ENCODE peak calls at places on chromosomes 13 and 19, in seven cellular contexts. P is SK-N-SH, T is Panc1, V is HCT116, S is A549, O is GM12878, W is HepG2. D is an unnamed sample.

GRCh38 chr13:64127192-64127591 is 2711.5 kb upstream of the PCDH20 start:
- DNase-seq in V (no peak), P (no peak), O (no peak), T (no peak), S (no peak), W (no peak), D (no peak)

GRCh38 chr13:79780240-79780639 is 299.3 kb downstream of the NDFIP2 start:
- DNase-seq in O (peak), V (no peak), T (no peak), W (no peak), P (no peak), S (no peak), D (no peak)

GRCh38 chr13:105774739-105775460 is 760.6 kb downstream of the EFNB2 start:
- DNase-seq in P (no peak), T (no peak), S (peak), W (peak), V (peak), O (no peak), D (no peak)

GRCh38 chr13:29679357-29680050 is 84.0 kb upstream of the SLC7A1 start:
- DNase-seq in T (no peak), W (no peak), V (no peak), O (no peak), S (no peak), P (peak), D (no peak)

GRCh38 chr13:30038884-30039283 is 188.5 kb upstream of the UBL3 start:
- DNase-seq in P (no peak), V (no peak), S (no peak), T (no peak), W (no peak), O (no peak), D (no peak)

GRCh38 chr13:101218484-101218883 is 197.8 kb downstream of the NALCN start:
- DNase-seq in S (no peak), W (no peak), P (no peak), T (no peak), V (no peak), O (no peak), D (no peak)

GRCh38 chr13:22128413-22129198 is 457.7 kb downstream of the FGF9 start:
- DNase-seq in P (no peak), S (no peak), O (no peak), V (no peak), W (no peak), T (no peak), D (no peak)

GRCh38 chr13:110403315-110403714 is 96.2 kb downstream of the COL4A2 start:
- DNase-seq in W (no peak), T (no peak), P (no peak), S (no peak), O (no peak), V (no peak), D (no peak)

GRCh38 chr19:48713041-48713863 is 6.3 kb downstream of the MAMSTR start:
- DNase-seq in V (no peak), S (peak), W (no peak), O (no peak), P (peak), T (no peak), D (no peak)

GRCh38 chr13:56706485-56706884 is 434.2 kb upstream of the PRR20A start:
- DNase-seq in V (no peak), O (no peak), T (no peak), S (no peak), P (no peak), W (no peak), D (no peak)

GRCh38 chr13:45974500-45974899 is 78.0 kb downstream of the ZC3H13 start:
- DNase-seq in O (no peak), S (no peak), T (no peak), V (no peak), W (no peak), P (no peak), D (no peak)

GRCh38 chr19:15245370-15246197 is 13.3 kb upstream of the EPHX3 start:
- DNase-seq in W (no peak), V (no peak), P (no peak), S (no peak), T (no peak), O (no peak), D (no peak)

GRCh38 chr19:4902796-4903195 is at the start of gene ARRDC5:
- DNase-seq in V (no peak), W (no peak), P (no peak), T (no peak), S (no peak), O (no peak), D (no peak)

GRCh38 chr13:51191743-51192142 is 30.5 kb upstream of the FAM124A start:
- DNase-seq in T (no peak), W (no peak), V (no peak), S (no peak), P (no peak), O (no peak), D (no peak)

GRCh38 chr13:41821195-41821594 is 139.7 kb downstream of the VWA8 start:
- DNase-seq in O (no peak), W (no peak), V (no peak), S (no peak), T (no peak), P (no peak), D (no peak)

GRCh38 chr13:110634558-110634957 is 19.2 kb downstream of the NAXD start:
- DNase-seq in T (no peak), W (no peak), S (peak), O (no peak), P (no peak), V (peak), D (no peak)

GRCh38 chr13:49635599-49636433 is 7.5 kb downstream of the ARL11 start:
- DNase-seq in T (no peak), V (no peak), O (peak), P (no peak), S (no peak), W (peak), D (no peak)

GRCh38 chr19:4841366-4841704 is 9.8 kb upstream of the TICAM1 start:
- DNase-seq in V (no peak), W (no peak), S (no peak), O (no peak), T (no peak), P (no peak), D (no peak)

GRCh38 chr13:20461860-20462532 is 63.7 kb downstream of the CRYL1 start:
- DNase-seq in P (no peak), T (no peak), S (no peak), O (no peak), W (no peak), V (no peak), D (no peak)

GRCh38 chr19:33938821-33939220 is 142.2 kb downstream of the KCTD15 start:
- DNase-seq in T (no peak), P (no peak), V (no peak), S (no peak), W (no peak), O (no peak), D (no peak)
- H3K27ac ChIP-seq in T (no peak), P (no peak), V (no peak), S (no peak), W (no peak), O (no peak), D (no peak)

DNA sequence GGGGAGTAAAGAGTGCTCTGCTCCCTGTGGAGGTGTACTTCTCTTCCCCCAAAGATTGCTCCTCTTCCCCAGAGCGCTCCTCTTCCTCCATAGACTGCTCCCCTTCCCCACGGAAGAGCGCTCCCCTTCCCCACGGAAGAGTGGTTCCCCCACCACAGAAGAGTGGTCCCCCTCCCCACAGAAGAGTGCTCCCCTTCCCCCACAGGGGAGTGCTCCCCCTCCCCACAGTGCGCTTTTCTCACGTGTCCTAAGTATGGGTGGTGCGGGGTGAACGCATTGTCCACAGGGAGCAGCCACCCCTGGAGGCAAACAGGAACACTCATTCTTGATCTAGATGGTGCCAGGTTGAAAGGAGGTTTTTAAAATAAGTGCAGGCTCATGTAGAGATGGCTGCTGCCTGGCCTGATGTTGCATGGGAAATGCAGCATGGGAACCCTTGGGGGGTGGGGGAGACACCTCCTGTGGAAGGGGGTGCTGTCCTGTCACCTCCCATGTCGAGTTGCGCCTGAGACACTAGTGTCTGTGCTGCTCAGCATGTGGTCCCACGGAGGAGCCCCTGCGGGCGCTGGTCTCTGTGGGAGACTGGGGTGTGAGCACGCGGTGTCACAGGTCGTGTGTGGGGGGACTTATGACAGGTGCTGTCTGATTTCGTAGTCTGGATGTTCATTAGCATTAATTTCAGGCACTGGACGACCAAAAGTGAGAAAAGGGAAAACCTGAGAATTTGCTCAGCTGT is 52.2 kb downstream of the ATP11A start:
- DNase-seq in S (no peak), O (no peak), V (no peak), T (no peak), W (no peak), P (no peak), D (no peak)
- TF ChIP-seq REST in S (no peak), O (no peak), V (no peak), T (no peak), W (no peak), P (no peak), D (no peak)

DNA sequence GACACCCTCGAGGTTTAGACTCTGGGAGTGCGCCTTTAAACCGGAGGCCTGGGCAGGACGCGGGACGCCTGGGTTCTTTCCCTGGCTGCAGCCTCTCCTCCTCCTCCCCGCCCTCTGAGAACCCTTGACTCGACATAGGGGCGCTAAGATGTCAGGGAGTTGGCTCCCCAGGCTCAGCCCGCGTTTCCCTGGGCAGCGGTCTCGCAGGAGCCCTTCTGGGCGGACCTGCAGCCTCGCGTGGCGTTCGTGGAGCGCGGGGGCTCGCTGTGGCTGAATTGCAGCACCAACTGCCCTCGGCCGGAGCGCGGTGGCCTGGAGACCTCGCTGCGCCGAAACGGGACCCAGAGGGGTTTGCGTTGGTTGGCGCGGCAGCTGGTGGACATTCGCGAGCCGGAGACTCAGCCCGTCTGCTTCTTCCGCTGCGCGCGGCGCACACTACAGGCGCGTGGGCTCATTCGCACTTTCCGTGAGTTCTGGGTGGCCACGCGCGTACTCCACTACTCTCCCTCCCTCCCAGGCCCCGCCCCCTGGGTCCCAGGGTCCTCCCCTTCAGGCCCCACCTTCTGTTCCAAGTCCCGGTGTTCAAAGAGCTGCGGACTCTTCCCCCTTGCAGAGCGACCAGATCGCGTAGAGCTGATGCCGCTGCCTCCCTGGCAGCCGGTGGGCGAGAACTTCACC is 1.3 kb downstream of the ICAM5 start:
- DNase-seq in V (peak), W (peak), O (no peak), P (peak), S (no peak), T (no peak), D (peak)
- H3K4me3 ChIP-seq in V (peak), W (peak), O (peak), P (peak), S (peak), T (peak), D (peak)

GRCh38 chr19:6737873-6738725 is 719 bp upstream of the GPR108 start:
- DNase-seq in T (peak), S (peak), P (no peak), V (no peak), W (peak), O (no peak), D (peak)
- H3K27ac ChIP-seq in T (peak), S (peak), P (peak), V (peak), W (peak), O (peak), D (peak)

DNA sequence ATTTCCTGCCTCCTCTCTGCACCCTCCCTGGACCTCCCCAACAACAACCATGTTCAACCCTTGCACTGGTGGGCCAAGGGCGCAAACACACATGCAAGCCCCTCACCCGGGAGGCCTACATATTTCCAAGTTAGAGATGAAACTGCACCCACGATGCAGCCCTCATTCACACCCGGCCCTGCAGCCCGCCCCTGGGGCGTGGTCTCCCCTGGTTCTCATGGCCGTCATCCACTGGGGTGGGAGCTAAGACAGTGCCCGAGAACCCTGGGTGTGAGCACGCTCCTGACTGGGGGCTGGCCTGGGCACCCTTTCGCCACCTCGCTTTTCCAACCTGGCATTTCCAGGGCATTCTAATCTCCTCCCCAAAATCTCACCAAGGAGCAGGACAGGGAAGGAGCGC is 7.0 kb upstream of the SLC7A10 start:
- DNase-seq in O (no peak), T (no peak), S (no peak), P (no peak), W (no peak), V (no peak), D (no peak)
- TF ChIP-seq REST in O (no peak), T (no peak), S (no peak), P (no peak), W (no peak), V (no peak), D (no peak)

GRCh38 chr19:50344661-50345318 is 15.6 kb upstream of the KCNC3 start:
- DNase-seq in T (no peak), O (peak), W (no peak), S (no peak), P (no peak), V (no peak), D (no peak)
- H3K4me3 ChIP-seq in T (no peak), O (peak), W (no peak), S (no peak), P (no peak), V (no peak), D (peak)

DNA sequence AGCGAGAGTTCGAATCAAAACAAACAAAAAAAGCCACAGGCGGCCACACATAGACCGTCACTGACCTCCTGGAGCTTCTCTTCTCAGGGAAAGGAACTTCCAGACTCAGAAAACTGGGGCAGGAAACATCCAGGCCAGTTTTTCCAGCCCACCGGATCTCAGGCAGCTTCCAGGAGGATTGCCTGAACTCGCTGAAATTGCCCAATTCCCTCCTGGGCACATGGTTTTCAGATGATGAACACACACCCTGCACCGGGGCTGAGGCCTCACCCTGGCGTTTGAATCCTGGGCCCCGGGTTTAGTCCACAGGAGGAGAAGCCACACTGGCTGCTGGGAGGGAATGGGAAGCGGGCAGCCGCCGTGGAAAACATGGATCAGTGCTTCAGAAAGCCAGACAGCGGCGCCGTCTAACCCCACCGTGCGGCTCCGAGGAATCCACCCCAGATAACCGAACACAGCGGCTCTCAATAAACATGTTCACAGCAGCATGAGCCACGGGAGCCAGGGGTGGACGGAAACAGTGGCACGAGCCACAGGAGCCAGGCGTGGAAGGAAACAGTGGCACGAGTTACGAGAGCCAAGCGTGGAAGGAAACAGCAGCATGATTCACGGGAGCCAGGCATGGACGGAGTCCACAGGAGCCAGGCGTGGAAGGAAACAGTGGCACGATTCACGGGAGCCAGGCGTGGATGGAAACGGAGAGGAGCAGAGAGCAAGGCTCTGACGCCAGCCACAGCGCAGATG is 18.2 kb upstream of the PTBP1 start:
- DNase-seq in T (no peak), V (no peak), W (peak), P (no peak), O (no peak), S (peak), D (no peak)
- H3K27ac ChIP-seq in T (peak), V (no peak), W (peak), P (no peak), O (no peak), S (peak), D (no peak)

GRCh38 chr13:60138674-60139073 is 25.1 kb downstream of the DIAPH3 start:
- DNase-seq in T (no peak), W (no peak), O (no peak), S (no peak), P (no peak), V (no peak), D (no peak)

GRCh38 chr13:60139272-60139671 is 24.5 kb downstream of the DIAPH3 start:
- DNase-seq in V (no peak), T (no peak), P (no peak), W (no peak), O (no peak), S (no peak), D (no peak)

GRCh38 chr13:60146491-60146890 is 17.2 kb downstream of the DIAPH3 start:
- DNase-seq in V (no peak), W (no peak), O (no peak), P (no peak), T (no peak), S (no peak), D (no peak)

GRCh38 chr13:60147361-60147760 is 16.4 kb downstream of the DIAPH3 start:
- DNase-seq in V (no peak), S (no peak), T (no peak), W (no peak), P (no peak), O (no peak), D (no peak)

GRCh38 chr13:60143775-60144174 is 20.0 kb downstream of the DIAPH3 start:
- DNase-seq in W (no peak), O (no peak), S (no peak), V (no peak), T (no peak), P (no peak), D (no peak)
- TF ChIP-seq REST in W (no peak), O (no peak), S (no peak), V (no peak), T (no peak), P (no peak), D (no peak)

GRCh38 chr19:41537789-41538188 is 38.2 kb upstream of the CEACAM21 start:
- DNase-seq in O (no peak), T (no peak), W (peak), S (no peak), P (no peak), V (no peak), D (peak)

GRCh38 chr19:41533691-41534090 is 42.3 kb upstream of the CEACAM21 start:
- DNase-seq in O (no peak), P (no peak), T (no peak), W (no peak), V (no peak), S (no peak), D (no peak)

GRCh38 chr19:41532526-41532925 is 43.4 kb upstream of the CEACAM21 start:
- DNase-seq in V (no peak), O (no peak), T (no peak), P (no peak), S (no peak), W (no peak), D (no peak)

GRCh38 chr19:41531438-41532311 is 44.3 kb upstream of the CEACAM21 start:
- DNase-seq in V (no peak), S (peak), P (no peak), O (no peak), W (no peak), T (no peak), D (peak)

DNA sequence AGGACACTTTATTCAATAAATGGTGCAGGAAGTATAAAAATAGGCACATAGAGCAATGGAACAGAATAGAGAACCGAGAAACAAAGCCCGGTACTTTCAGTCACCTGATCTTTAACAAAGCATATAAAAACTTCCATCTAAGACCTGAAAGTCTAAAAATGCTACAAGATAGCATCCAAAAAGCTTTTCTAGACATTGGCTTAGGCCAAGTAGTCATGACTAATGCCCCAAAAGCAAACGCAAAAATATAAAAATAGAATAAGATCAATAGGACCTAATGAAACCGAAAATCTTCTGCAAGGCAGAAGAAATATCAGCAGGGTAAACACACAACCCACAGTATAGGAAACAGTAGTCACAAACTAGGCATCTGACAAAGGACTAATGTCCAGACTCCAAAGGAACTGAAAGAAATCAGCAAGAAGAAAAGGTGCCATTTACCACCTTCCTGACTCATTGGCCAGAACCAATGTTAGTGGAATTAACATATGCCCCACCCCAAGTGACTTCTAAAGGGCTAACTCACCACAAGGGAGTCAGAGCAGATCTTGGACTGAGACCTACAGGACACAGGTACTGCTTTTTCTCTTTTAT is 40.8 kb upstream of the CEACAM21 start:
- DNase-seq in V (no peak), P (no peak), W (no peak), S (no peak), O (peak), T (no peak), D (no peak)
- H3K4me3 ChIP-seq in V (no peak), P (no peak), W (no peak), S (no peak), O (no peak), T (no peak), D (no peak)

D was measured in HL-60.